ENCODE peak calls at places on chromosomes 2 and 18, in seven cellular contexts. One of them, this sample, is unnamed. For H3K36me3, the result is how much of the 10 kb centered on the place peaks cover.

GRCh38 chr18:47968721-47969120 is 38.3 kb upstream of the SMAD2 start:
- DNase-seq in HCT116: no peak
- DNase-seq in K562: no peak
- DNase-seq in HepG2: no peak
- DNase-seq in H1: no peak
- DNase-seq in GM12878: no peak
- DNase-seq in Panc1: no peak
- DNase-seq in this sample: no peak

GRCh38 chr2:238646281-238646680 is 201.6 kb upstream of the TWIST2 start:
- DNase-seq in K562: no peak
- DNase-seq in HepG2: no peak
- DNase-seq in Panc1: no peak
- DNase-seq in HCT116: no peak
- DNase-seq in H1: no peak
- DNase-seq in GM12878: no peak
- DNase-seq in this sample: no peak

GRCh38 chr2:70541481-70542020 is 12.1 kb downstream of the TGFA start:
- DNase-seq in GM12878: no peak
- DNase-seq in H1: no peak
- DNase-seq in Panc1: no peak
- DNase-seq in HepG2: no peak
- DNase-seq in K562: no peak
- DNase-seq in HCT116: no peak
- DNase-seq in this sample: no peak

GRCh38 chr2:240672701-240673190 is 9.9 kb downstream of the AQP12B start:
- DNase-seq in Panc1: no peak
- DNase-seq in H1: no peak
- DNase-seq in HCT116: no peak
- DNase-seq in HepG2: no peak
- DNase-seq in K562: no peak
- DNase-seq in GM12878: no peak
- DNase-seq in this sample: peak

GRCh38 chr2:20052229-20052871 is 922 bp upstream of the LAPTM4A start:
- DNase-seq in H1: no peak
- DNase-seq in HCT116: no peak
- DNase-seq in GM12878: no peak
- DNase-seq in Panc1: peak
- DNase-seq in K562: no peak
- DNase-seq in HepG2: peak
- DNase-seq in this sample: no peak

GRCh38 chr2:118856978-118857676 is 9.7 kb upstream of the EN1 start:
- DNase-seq in GM12878: no peak
- DNase-seq in HCT116: no peak
- DNase-seq in Panc1: no peak
- DNase-seq in K562: no peak
- DNase-seq in H1: no peak
- DNase-seq in HepG2: no peak
- DNase-seq in this sample: peak

GRCh38 chr2:27320958-27321543 is 1.8 kb downstream of the MPV17 start:
- DNase-seq in HepG2: peak
- DNase-seq in HCT116: peak
- DNase-seq in H1: peak
- DNase-seq in GM12878: no peak
- DNase-seq in Panc1: peak
- DNase-seq in K562: peak
- DNase-seq in this sample: peak

GRCh38 chr2:160353166-160353565 is 140.4 kb downstream of the RBMS1 start:
- DNase-seq in K562: no peak
- DNase-seq in HCT116: no peak
- DNase-seq in HepG2: no peak
- DNase-seq in GM12878: no peak
- DNase-seq in Panc1: no peak
- DNase-seq in H1: no peak
- DNase-seq in this sample: no peak

GRCh38 chr2:228548230-228548629 is 366.7 kb upstream of the SPHKAP start:
- DNase-seq in K562: no peak
- DNase-seq in H1: no peak
- DNase-seq in HCT116: no peak
- DNase-seq in Panc1: no peak
- DNase-seq in HepG2: no peak
- DNase-seq in GM12878: no peak
- DNase-seq in this sample: no peak

GRCh38 chr2:158047156-158047611 is 54.5 kb upstream of the UPP2 start:
- DNase-seq in HepG2: no peak
- DNase-seq in HCT116: no peak
- DNase-seq in K562: peak
- DNase-seq in H1: no peak
- DNase-seq in GM12878: no peak
- DNase-seq in Panc1: no peak
- DNase-seq in this sample: no peak

GRCh38 chr2:23312996-23313606 is 71.9 kb upstream of the KLHL29 start:
- DNase-seq in GM12878: peak
- DNase-seq in HCT116: peak
- DNase-seq in HepG2: no peak
- DNase-seq in K562: peak
- DNase-seq in Panc1: peak
- DNase-seq in H1: peak
- DNase-seq in this sample: peak

GRCh38 chr2:137333386-137333972 is 568.1 kb downstream of the THSD7B start:
- DNase-seq in H1: no peak
- DNase-seq in GM12878: peak
- DNase-seq in K562: no peak
- DNase-seq in Panc1: no peak
- DNase-seq in HepG2: no peak
- DNase-seq in HCT116: no peak
- DNase-seq in this sample: no peak

GRCh38 chr2:233453916-233454315 is 99.6 kb downstream of the DGKD start:
- DNase-seq in HepG2: no peak
- DNase-seq in K562: no peak
- DNase-seq in H1: no peak
- DNase-seq in GM12878: no peak
- DNase-seq in HCT116: no peak
- DNase-seq in Panc1: no peak
- DNase-seq in this sample: no peak

GRCh38 chr2:151905963-151906632 is 77.9 kb upstream of the ARL5A start:
- DNase-seq in HCT116: no peak
- DNase-seq in GM12878: peak
- DNase-seq in K562: no peak
- DNase-seq in HepG2: no peak
- DNase-seq in Panc1: no peak
- DNase-seq in H1: no peak
- DNase-seq in this sample: no peak

GRCh38 chr2:33375054-33375453 is 101.4 kb upstream of the RASGRP3 start:
- DNase-seq in H1: no peak
- DNase-seq in K562: no peak
- DNase-seq in HCT116: no peak
- DNase-seq in GM12878: no peak
- DNase-seq in Panc1: no peak
- DNase-seq in HepG2: no peak
- DNase-seq in this sample: no peak

GRCh38 chr18:63974991-63975390 is 5.1 kb downstream of the SERPINB8 start:
- DNase-seq in GM12878: no peak
- DNase-seq in K562: no peak
- DNase-seq in HCT116: peak
- DNase-seq in Panc1: no peak
- DNase-seq in H1: no peak
- DNase-seq in HepG2: peak
- DNase-seq in this sample: no peak

GRCh38 chr2:71455741-71456569 is 2.6 kb downstream of the DYSF start:
- DNase-seq in HCT116: no peak
- DNase-seq in HepG2: peak
- DNase-seq in K562: no peak
- DNase-seq in GM12878: no peak
- DNase-seq in H1: no peak
- DNase-seq in Panc1: no peak
- DNase-seq in this sample: peak

DNA sequence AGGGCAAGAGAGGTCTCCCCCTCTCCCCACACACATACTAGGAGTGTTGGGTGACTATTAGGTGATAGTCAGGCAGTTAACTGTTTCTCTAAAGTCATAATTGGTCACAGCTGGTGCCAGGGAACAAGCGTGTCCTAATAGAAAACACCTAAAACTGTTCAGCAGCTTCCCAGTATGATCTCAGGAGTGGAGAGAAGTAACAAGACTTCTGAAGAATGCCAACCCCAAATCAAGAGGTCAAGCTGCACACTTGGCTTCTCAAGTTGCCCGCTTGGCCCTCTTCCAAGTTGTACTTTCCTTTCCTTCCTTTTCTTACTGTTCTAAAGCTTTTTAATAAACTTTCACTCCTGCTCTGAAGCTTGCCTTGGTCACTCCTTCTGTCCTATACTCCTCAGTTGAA is 22.4 kb upstream of the STAT1 start:
- DNase-seq in Panc1: no peak
- DNase-seq in K562: no peak
- DNase-seq in H1: no peak
- DNase-seq in GM12878: no peak
- DNase-seq in HepG2: no peak
- DNase-seq in HCT116: no peak
- DNase-seq in this sample: no peak
- H3K36me3 ChIP-seq in Panc1: under half
- H3K36me3 ChIP-seq in K562: under half
- H3K36me3 ChIP-seq in H1: under half
- H3K36me3 ChIP-seq in GM12878: under half
- H3K36me3 ChIP-seq in HepG2: under half
- H3K36me3 ChIP-seq in HCT116: under half
- H3K36me3 ChIP-seq in this sample: under half

DNA sequence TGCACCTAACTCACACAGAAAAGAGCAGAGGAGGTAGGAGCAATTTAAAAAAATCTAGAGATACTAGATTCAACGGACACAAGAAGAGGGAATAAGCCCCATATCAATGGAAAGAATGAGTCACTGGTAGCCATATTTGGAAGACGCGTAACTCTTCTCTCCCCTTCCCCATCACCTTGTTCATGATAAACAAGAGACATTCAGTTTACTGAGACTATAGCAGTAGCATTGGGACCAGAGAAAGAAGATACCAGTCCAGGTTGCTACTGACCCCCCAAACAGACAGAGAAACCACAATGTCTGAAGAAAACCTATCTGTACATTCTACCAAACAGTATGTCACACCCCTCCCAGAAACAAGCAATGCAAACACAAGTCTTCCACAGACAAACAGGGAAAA is 81.1 kb downstream of the SLC66A3 start:
- DNase-seq in GM12878: no peak
- DNase-seq in HCT116: no peak
- DNase-seq in HepG2: no peak
- DNase-seq in H1: no peak
- DNase-seq in K562: peak
- DNase-seq in Panc1: no peak
- DNase-seq in this sample: no peak
- TF ChIP-seq SIN3A in GM12878: no peak
- TF ChIP-seq SIN3A in HCT116: no peak
- TF ChIP-seq SIN3A in HepG2: no peak
- TF ChIP-seq SIN3A in H1: no peak
- TF ChIP-seq SIN3A in K562: no peak
- TF ChIP-seq SIN3A in Panc1: no peak
- TF ChIP-seq SIN3A in this sample: no peak

DNA sequence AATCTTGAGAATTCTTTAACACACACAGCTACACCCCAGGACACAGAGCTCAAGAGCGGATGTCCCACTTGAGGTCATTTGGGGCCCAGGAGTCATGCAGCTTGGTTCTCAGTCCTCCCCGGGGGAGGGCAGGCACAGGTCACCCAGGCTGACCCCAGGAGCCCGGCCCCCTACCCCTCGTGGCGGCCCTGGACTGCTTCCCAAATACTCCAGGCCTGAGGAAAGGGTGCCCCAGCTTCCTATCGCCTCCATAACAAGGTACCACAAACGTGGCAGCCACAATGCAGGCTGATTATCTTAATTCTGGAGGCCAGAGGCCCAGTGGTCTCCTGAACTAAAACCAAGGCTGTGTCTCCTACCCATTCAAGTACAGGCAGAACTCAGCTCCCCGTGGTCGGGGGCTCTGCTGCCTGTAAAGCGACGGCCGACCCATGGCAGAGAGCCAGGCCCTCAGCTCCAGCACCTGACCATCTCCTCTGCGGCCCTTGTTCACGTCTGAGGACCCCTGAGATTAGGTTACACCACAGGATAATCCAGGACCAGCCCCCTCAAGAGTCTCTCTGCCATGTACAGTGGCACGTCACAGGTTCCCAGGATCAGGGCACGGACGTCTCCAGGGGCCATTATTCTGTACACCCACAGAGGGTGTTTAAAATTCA is 10.5 kb downstream of the SLC66A2 start:
- DNase-seq in HepG2: no peak
- DNase-seq in HCT116: no peak
- DNase-seq in K562: no peak
- DNase-seq in H1: no peak
- DNase-seq in GM12878: no peak
- DNase-seq in Panc1: no peak
- DNase-seq in this sample: no peak
- H3K36me3 ChIP-seq in HepG2: under half
- H3K36me3 ChIP-seq in HCT116: under half
- H3K36me3 ChIP-seq in K562: under half
- H3K36me3 ChIP-seq in H1: under half
- H3K36me3 ChIP-seq in GM12878: under half
- H3K36me3 ChIP-seq in Panc1: under half
- H3K36me3 ChIP-seq in this sample: under half

DNA sequence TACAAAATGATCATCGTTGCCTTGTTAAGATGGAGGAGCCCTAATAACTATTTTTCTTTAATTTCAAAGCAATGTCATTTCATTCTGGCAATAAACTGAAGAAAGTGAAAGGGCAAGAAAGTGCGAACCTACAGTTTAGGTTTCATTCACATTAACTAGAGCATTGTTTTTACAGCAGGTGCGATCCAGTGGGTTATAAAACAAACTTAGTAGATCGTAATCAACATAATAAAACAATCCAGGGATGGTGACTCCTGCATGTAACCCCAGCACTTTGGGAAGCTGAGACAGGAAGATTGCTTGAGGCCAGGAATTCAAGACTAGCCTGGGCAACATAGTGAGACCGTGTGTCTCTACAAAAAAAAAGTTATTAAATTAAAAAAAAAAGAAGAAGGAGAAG is 51.1 kb downstream of the AP1S3 start:
- DNase-seq in K562: no peak
- DNase-seq in H1: no peak
- DNase-seq in HCT116: no peak
- DNase-seq in Panc1: no peak
- DNase-seq in HepG2: no peak
- DNase-seq in GM12878: no peak
- DNase-seq in this sample: no peak
- TF ChIP-seq SIN3A in K562: no peak
- TF ChIP-seq SIN3A in H1: no peak
- TF ChIP-seq SIN3A in HCT116: no peak
- TF ChIP-seq SIN3A in Panc1: no peak
- TF ChIP-seq SIN3A in HepG2: no peak
- TF ChIP-seq SIN3A in GM12878: no peak
- TF ChIP-seq SIN3A in this sample: no peak

DNA sequence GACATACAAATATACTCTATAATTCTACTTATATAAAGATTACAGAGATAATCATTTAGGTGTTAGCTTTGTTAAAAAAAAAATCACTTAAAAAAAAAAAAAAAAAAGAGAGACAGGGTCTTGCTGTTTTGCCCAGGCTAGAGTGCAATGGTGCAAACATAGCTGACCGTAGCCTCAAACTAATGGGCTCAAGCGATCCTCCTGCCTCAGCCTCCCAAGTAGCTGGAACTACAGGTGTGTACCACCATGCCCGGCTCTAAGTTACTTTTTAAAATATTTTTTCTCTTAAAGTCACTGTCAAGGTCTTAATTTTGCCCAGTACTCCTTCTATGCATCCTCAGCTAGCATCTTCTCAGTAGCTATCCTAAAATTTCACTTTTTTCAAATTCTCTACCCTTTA is 77.2 kb upstream of the SLC25A52 start:
- DNase-seq in H1: no peak
- DNase-seq in Panc1: no peak
- DNase-seq in HCT116: no peak
- DNase-seq in GM12878: no peak
- DNase-seq in K562: no peak
- DNase-seq in HepG2: no peak
- DNase-seq in this sample: no peak
- H3K36me3 ChIP-seq in H1: under half
- H3K36me3 ChIP-seq in Panc1: under half
- H3K36me3 ChIP-seq in HCT116: under half
- H3K36me3 ChIP-seq in GM12878: under half
- H3K36me3 ChIP-seq in K562: half or more
- H3K36me3 ChIP-seq in HepG2: under half
- H3K36me3 ChIP-seq in this sample: under half

This sample was measured in SK-N-SH.